ENCODE peak calls at places on chromosome 7, in four cellular contexts. One of them, this sample, is unnamed.

GRCh38 chr7:112566392-112567324 is 85.9 kb downstream of the LSMEM1 start:
- DNase-seq in SK-N-SH: peak
- DNase-seq in HepG2: no peak
- DNase-seq in hepatocyte: no peak
- DNase-seq in this sample: no peak

GRCh38 chr7:117445206-117445605 is 17.9 kb upstream of the ASZ1 start:
- DNase-seq in SK-N-SH: no peak
- DNase-seq in HepG2: no peak
- DNase-seq in hepatocyte: peak
- DNase-seq in this sample: no peak

GRCh38 chr7:70530191-70530590 is 601.8 kb upstream of the GALNT17 start:
- DNase-seq in SK-N-SH: peak
- DNase-seq in HepG2: no peak
- DNase-seq in hepatocyte: no peak
- DNase-seq in this sample: no peak

GRCh38 chr7:74252893-74253292 is 1.3 kb downstream of the RFC2 start:
- DNase-seq in SK-N-SH: no peak
- DNase-seq in HepG2: no peak
- DNase-seq in hepatocyte: no peak
- DNase-seq in this sample: peak

GRCh38 chr7:483656-484364 is 35.8 kb downstream of the PDGFA start:
- DNase-seq in SK-N-SH: no peak
- DNase-seq in HepG2: no peak
- DNase-seq in hepatocyte: no peak
- DNase-seq in this sample: no peak

GRCh38 chr7:159310457-159311171 is 165.9 kb upstream of the VIPR2 start:
- DNase-seq in SK-N-SH: no peak
- DNase-seq in HepG2: peak
- DNase-seq in hepatocyte: peak
- DNase-seq in this sample: no peak

GRCh38 chr7:100491192-100491578 is 7.5 kb downstream of the NYAP1 start:
- DNase-seq in SK-N-SH: no peak
- DNase-seq in HepG2: no peak
- DNase-seq in hepatocyte: no peak
- DNase-seq in this sample: no peak

GRCh38 chr7:29140873-29141468 is 5.4 kb downstream of the CPVL start:
- DNase-seq in SK-N-SH: no peak
- DNase-seq in HepG2: peak
- DNase-seq in hepatocyte: no peak
- DNase-seq in this sample: no peak

GRCh38 chr7:5709347-5709950 is 72.0 kb downstream of the RNF216 start:
- DNase-seq in SK-N-SH: no peak
- DNase-seq in HepG2: no peak
- DNase-seq in hepatocyte: no peak
- DNase-seq in this sample: no peak

GRCh38 chr7:147540743-147541142 is 1049.8 kb upstream of the C7orf33 start:
- DNase-seq in SK-N-SH: no peak
- DNase-seq in HepG2: no peak
- DNase-seq in hepatocyte: no peak
- DNase-seq in this sample: no peak

This sample was measured in NCI-H2107.